ENCODE peak calls at places on chromosomes 11 and 22, in five cellular contexts. O is NCI-H2081; H is stimulated activated CD8-positive, alpha-beta memory T cell treated with anti-CD3 and anti-CD28 coated beads, Interleukin-2, amount 100 ng/mL, for 1 hour; J is stimulated activated CD4-positive, alpha-beta T cell treated with anti-CD3 and anti-CD28 coated beads, Interleukin-2, amount 100 ng/mL, for 24 hours; I is activated CD4-positive, alpha-beta T cell treated with anti-CD3 and anti-CD28 coated beads, Interleukin-2, amount 50 U/mL, for 4 hours. F is an unnamed sample.

GRCh38 chr22:39251762-39252460 is 7.1 kb upstream of the PDGFB start:
- DNase-seq in O (no peak), H (no peak), J (no peak), I (no peak), F (no peak)

GRCh38 chr11:3642071-3642951 is 519 bp upstream of the ART5 start:
- DNase-seq in O (peak), H (peak), J (peak), I (peak), F (peak)

GRCh38 chr11:73372371-73372993 is 3.7 kb upstream of the RELT start:
- DNase-seq in O (no peak), H (no peak), J (no peak), I (no peak), F (no peak)

GRCh38 chr11:20162824-20163777 is 2.8 kb upstream of the DBX1 start:
- DNase-seq in O (no peak), H (no peak), J (peak), I (no peak), F (no peak)

GRCh38 chr11:117226388-117227385 is 5.2 kb downstream of the PCSK7 start:
- DNase-seq in O (peak), H (no peak), J (no peak), I (no peak), F (no peak)

GRCh38 chr11:66728760-66729385 is at the start of gene SPTBN2:
- DNase-seq in O (no peak), H (no peak), J (no peak), I (no peak), F (no peak)

GRCh38 chr11:134524201-134524600 is 112.2 kb upstream of the B3GAT1 start:
- DNase-seq in O (no peak), H (no peak), J (no peak), I (no peak), F (no peak)

GRCh38 chr22:30445438-30445936 is 19.9 kb downstream of the MTFP1 start:
- DNase-seq in O (no peak), H (no peak), J (no peak), I (no peak), F (no peak)

GRCh38 chr11:35688023-35688422 is 25.4 kb downstream of the TRIM44 start:
- DNase-seq in O (no peak), H (no peak), J (no peak), I (no peak), F (no peak)

GRCh38 chr11:77968337-77968736 is 26.1 kb downstream of the INTS4 start:
- DNase-seq in O (no peak), H (no peak), J (no peak), I (no peak), F (no peak)

GRCh38 chr11:129853508-129854228 is 38.0 kb downstream of the TMEM45B start:
- DNase-seq in O (peak), H (peak), J (peak), I (peak), F (peak)